ENCODE peak calls at places on chromosomes 5 and 9, in four cellular contexts. M is IMR-90, O is mesendoderm, U is H1. G is an unnamed sample.

GRCh38 chr5:72160959-72161358 is 53.7 kb downstream of the MAP1B start:
- DNase-seq in M (peak; percentile 83), U (no peak), O (no peak), G (no peak)

GRCh38 chr5:65946198-65946745 is 19.9 kb downstream of the ERBIN start:
- DNase-seq in O (no peak), U (no peak), M (peak; percentile 49), G (no peak)

GRCh38 chr5:40405985-40406384 is 273.7 kb upstream of the PTGER4 start:
- DNase-seq in M (no peak), U (no peak), O (no peak), G (no peak)

GRCh38 chr5:15385037-15385436 is 114.9 kb upstream of the FBXL7 start:
- DNase-seq in M (no peak), O (no peak), U (no peak), G (no peak)

GRCh38 chr5:180860887-180861822 is at the start of gene ZFP62:
- DNase-seq in M (peak; percentile 87), U (peak; percentile 95), O (peak; percentile 98), G (peak; percentile 95)

GRCh38 chr5:180823346-180823745 is 20.7 kb upstream of the MGAT1 start:
- DNase-seq in O (no peak), U (peak; percentile 30), M (no peak), G (no peak)

GRCh38 chr9:134887686-134888602 is 7.3 kb downstream of the FCN2 start:
- DNase-seq in U (no peak), O (no peak), M (no peak), G (peak; percentile 25)

GRCh38 chr9:84277646-84278045 is 62.9 kb downstream of the SLC28A3 start:
- DNase-seq in U (no peak), O (no peak), M (peak; percentile 44), G (no peak)

GRCh38 chr5:73120222-73121108 is at the start of gene TMEM171:
- DNase-seq in M (peak; percentile 37), O (peak; percentile 66), U (peak; percentile 76), G (peak; percentile 66)

GRCh38 chr9:109286981-109287380 is 33.9 kb downstream of the EPB41L4B start:
- DNase-seq in M (peak; percentile 1), O (no peak), U (no peak), G (no peak)

GRCh38 chr9:34403554-34404380 is 27.1 kb upstream of the MYORG start:
- DNase-seq in U (peak; percentile 90), O (peak; percentile 67), M (peak; percentile 68), G (peak; percentile 67)

DNA sequence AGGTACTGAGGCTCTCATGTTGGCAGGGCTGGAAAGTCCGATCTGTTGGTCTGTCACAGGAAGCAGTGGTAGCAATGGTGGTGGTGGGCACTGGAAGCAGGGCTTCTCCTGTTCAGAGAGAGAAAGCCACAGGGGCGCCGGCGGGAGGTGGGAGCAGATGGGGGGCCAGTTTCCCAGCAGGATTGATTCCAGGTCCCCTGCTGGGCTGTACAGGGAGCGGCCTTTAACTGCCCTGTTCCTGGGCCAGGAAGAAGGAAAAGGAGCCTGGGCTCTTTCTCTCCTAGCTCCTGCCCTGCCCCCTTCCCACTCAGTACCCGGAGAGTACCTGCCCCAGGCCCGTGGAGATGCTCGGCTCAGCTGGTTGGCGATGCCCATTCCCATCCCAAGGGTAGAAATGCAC is 2.6 kb upstream of the DAB2IP start:
- DNase-seq in O (no peak), U (no peak), M (no peak), G (no peak)
- H3K9ac ChIP-seq in O (no peak overlapping the region), U (no peak overlapping the region), M (no peak overlapping the region), G (no peak overlapping the region)

GRCh38 chr5:7585807-7586206 is 189.9 kb downstream of the ADCY2 start:
- DNase-seq in O (no peak), M (no peak), U (no peak), G (no peak)

GRCh38 chr5:7584749-7585148 is 188.8 kb downstream of the ADCY2 start:
- DNase-seq in U (no peak), M (no peak), O (no peak), G (no peak)

GRCh38 chr5:7589800-7590199 is 193.9 kb downstream of the ADCY2 start:
- DNase-seq in M (no peak), O (peak; percentile 29), U (no peak), G (no peak)

GRCh38 chr5:7586499-7586898 is 190.6 kb downstream of the ADCY2 start:
- DNase-seq in O (no peak), M (no peak), U (no peak), G (no peak)
- H4K5ac ChIP-seq in O (no peak overlapping the region), M (no peak overlapping the region), U (no peak overlapping the region), G (no peak overlapping the region)

GRCh38 chr9:115415450-115415849 is 297.5 kb upstream of the TNC start:
- DNase-seq in O (peak; percentile 66), M (no peak), U (no peak), G (no peak)
- H3K9ac ChIP-seq in O (no peak overlapping the region), M (no peak overlapping the region), U (no peak overlapping the region), G (no peak overlapping the region)

DNA sequence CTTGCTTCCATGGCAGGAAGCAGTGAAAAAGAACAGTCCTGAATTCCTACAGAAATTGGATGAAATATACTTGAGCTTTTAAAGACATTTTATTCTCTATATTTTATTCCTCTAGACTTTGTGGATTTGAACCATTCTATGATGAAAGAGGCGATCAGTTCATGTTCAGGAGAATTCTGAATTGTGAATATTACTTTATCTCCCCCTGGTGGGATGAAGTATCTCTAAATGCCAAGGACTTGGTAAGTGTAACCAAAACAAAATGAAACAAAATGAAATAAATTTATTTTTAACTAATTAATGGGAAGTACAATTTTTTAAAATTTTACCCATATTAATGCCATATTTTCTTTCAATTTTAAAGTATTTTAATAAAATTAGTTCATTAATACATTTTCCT is 34.1 kb downstream of the STARD4 start:
- DNase-seq in M (no peak), O (no peak), U (no peak), G (no peak)
- H4K5ac ChIP-seq in M (no peak overlapping the region), O (no peak overlapping the region), U (no peak overlapping the region), G (no peak overlapping the region)

G was measured in H9.